ENCODE peak calls at places on chromosomes 4 and X, in four cellular contexts. L is BJ, H is bronchial epithelial cell, G is mucosa of descending colon. Z is an unnamed sample.

GRCh38 chrX:13479452-13479813 is 90.0 kb upstream of the EGFL6 start:
- DNase-seq in L (no peak), G (no peak), H (no peak), Z (no peak)

GRCh38 chr4:140705625-140706275 is 50.4 kb downstream of the TBC1D9 start:
- DNase-seq in L (no peak), G (no peak), H (no peak), Z (no peak)

GRCh38 chr4:20629180-20630115 is 70.8 kb upstream of the PACRGL start:
- DNase-seq in G (no peak), H (no peak), L (no peak), Z (no peak)

GRCh38 chr4:104210420-104210819 is 284.3 kb downstream of the CXXC4 start:
- DNase-seq in H (no peak), L (no peak), G (no peak), Z (no peak)

GRCh38 chrX:6053126-6053625 is 175.5 kb downstream of the NLGN4X start:
- DNase-seq in L (no peak), H (no peak), G (no peak), Z (no peak)

GRCh38 chrX:43559643-43560042 is 96.5 kb upstream of the MAOA start:
- DNase-seq in G (peak; percentile 39), H (peak; percentile 42), L (no peak), Z (no peak)

GRCh38 chr4:123832173-123833026 is 435.8 kb downstream of the SPRY1 start:
- DNase-seq in G (no peak), L (peak; percentile 97), H (peak; percentile 94), Z (peak; percentile 93)

GRCh38 chrX:153766871-153767673 is 3.0 kb downstream of the PLXNB3 start:
- DNase-seq in G (peak; percentile 13), L (no peak), H (no peak), Z (no peak)

DNA sequence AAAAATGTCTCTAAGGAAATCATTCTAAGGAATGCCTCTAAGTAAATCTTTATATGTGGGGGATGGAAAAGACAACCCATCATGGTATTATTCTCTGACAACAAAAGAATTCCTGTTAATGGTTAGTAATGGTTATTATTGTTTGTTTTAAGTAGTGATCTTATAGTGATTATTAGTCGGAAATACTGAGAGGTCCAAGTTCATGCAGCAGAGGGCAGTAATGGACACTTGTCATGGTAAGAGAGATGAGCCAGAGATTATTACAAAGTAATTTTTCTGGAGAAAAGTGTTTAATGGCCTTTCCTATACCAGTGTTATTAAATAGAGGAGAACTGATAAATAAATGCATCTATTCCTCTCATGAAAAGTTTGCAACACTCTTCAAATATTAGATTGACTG is 8.1 kb upstream of the DKK2 start:
- DNase-seq in L (no peak), H (peak; percentile 17), G (no peak), Z (no peak)
- TF ChIP-seq CTCF in L (peak; percentile 27), H (peak; percentile 8), G (no peak), Z (peak; percentile 16)

GRCh38 chrX:152450076-152450475 is 1.0 kb downstream of the GABRA3 start:
- DNase-seq in H (no peak), L (no peak), G (no peak), Z (no peak)

GRCh38 chrX:152445926-152446325 is 5.2 kb downstream of the GABRA3 start:
- DNase-seq in L (no peak), H (no peak), G (no peak), Z (no peak)

GRCh38 chrX:152451731-152451980 is 541 bp upstream of the GABRA3 start:
- DNase-seq in H (no peak), G (no peak), L (no peak), Z (no peak)
- H3K4me3 ChIP-seq in H (no peak overlapping the region), G (no peak overlapping the region), L (no peak overlapping the region), Z (no peak overlapping the region)

GRCh38 chr4:102500371-102501175 is 586 bp upstream of the NFKB1 start:
- DNase-seq in L (no peak), G (peak; percentile 69), H (peak; percentile 29), Z (no peak)
- TF ChIP-seq CTCF in L (no peak), G (no peak), H (no peak), Z (peak; percentile 15)

GRCh38 chrX:100804780-100805179 is 15.4 kb upstream of the CSTF2 start:
- DNase-seq in H (no peak), L (no peak), G (no peak), Z (no peak)
- H3K4me3 ChIP-seq in H (no peak overlapping the region), L (no peak overlapping the region), G (no peak overlapping the region), Z (no peak overlapping the region)

DNA sequence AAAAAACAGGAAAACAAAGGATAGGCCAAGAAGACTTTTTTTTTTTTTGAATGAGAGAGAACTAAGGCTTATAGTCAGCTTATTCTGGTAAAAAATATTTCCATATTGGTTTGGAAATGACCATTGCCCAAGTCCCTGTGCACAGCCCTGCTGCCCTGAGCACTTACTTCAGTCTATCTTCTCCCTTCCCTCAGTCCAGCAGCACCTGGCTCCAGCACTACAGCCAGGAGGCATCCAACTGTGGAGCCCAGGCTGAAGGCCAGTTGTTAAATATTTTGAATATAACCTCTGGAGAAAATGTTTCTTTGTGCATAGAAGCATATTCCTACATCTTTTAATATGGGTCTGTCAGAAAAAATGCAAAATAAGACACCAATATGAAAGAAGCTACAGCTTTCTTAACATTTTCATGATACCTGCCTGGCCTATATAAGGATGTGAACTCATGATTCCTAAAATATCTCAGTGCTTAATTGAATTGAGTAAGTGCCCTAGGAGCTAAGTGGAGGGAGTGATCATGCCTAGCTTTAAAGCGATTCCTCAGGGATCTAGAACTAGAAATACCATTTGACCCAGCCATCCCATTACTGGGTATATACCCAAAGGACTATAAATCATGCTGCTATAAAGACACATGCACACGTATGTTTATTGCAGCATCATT is 14.4 kb downstream of the LRRC66 start:
- DNase-seq in H (no peak), L (no peak), G (no peak), Z (no peak)
- TF ChIP-seq CTCF in H (no peak), L (no peak), G (no peak), Z (no peak)

DNA sequence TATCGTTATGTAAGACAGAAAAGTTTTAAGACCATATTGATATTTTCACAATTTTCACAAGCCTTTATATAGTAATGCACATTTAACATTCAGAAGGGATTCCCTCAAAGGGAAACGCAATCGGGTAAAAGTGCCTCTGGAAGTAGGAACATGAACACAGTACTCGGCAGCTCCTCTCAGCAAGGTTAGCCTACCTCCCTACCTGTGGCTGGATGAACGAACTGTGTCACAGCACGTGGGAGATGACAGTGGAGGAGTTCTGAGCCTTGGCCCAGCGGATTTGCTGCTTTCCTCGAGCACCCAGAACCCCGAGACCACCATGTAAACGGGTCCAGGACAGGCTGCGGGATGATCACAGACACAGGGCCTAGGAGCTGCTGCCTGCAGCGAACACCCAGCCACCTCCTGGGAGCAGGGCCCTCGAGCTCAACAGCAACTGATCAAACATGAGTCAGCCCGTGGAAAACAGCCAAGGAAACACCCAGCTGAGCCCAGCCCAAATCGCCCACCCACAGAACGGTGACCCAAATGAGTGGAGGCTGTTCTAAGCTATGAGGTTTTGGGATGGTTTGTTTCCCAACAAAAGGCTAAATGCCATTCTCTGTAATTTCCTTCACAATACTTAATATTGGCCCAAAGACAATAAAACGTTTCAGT is 30.4 kb downstream of the FAT1 start:
- DNase-seq in G (peak; percentile 61), H (peak; percentile 78), L (peak; percentile 22), Z (no peak)
- H3K4me3 ChIP-seq in G (no peak overlapping the region), H (no peak overlapping the region), L (no peak overlapping the region), Z (no peak overlapping the region)

GRCh38 chr4:3451956-3452355 is 10.2 kb downstream of the HGFAC start:
- DNase-seq in L (peak; percentile 26), H (peak; percentile 69), G (no peak), Z (no peak)

GRCh38 chr4:3450643-3451042 is 8.9 kb downstream of the HGFAC start:
- DNase-seq in G (no peak), L (no peak), H (no peak), Z (no peak)

GRCh38 chr4:3449574-3450534 is 8.1 kb downstream of the HGFAC start:
- DNase-seq in G (peak; percentile 7), H (no peak), L (no peak), Z (no peak)

GRCh38 chr4:3449047-3449573 is 7.3 kb downstream of the HGFAC start:
- DNase-seq in L (no peak), H (no peak), G (peak; percentile 5), Z (no peak)

DNA sequence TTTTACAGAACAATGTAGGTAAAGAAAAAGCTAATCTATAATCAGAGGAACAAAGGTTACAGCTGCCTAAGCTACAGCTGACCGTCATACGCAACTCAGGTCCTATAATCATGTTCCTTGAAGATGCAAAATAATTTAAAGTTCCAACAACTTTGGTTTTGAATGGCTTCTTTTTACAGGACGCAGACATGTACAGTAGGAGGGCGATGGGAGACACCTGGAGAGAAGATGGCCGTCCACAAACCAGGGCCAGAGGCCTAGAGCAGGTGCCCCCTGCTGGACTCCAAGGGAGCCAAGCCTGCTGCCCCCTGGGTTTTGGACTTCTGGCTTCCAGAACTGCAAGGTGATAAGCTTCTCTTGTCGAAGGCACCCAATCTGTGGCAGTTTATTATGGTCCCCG is 10.6 kb downstream of the HGFAC start:
- DNase-seq in G (peak; percentile 20), L (no peak), H (no peak), Z (no peak)
- TF ChIP-seq CTCF in G (no peak), L (peak; percentile 31), H (peak; percentile 12), Z (peak; percentile 57)

GRCh38 chr4:168634276-168634802 is 137.5 kb downstream of the PALLD start:
- DNase-seq in L (peak; percentile 89), H (peak; percentile 65), G (no peak), Z (peak; percentile 98)
- H3K4me3 ChIP-seq in L (no peak overlapping the region), H (no peak overlapping the region), G (no peak overlapping the region), Z (no peak overlapping the region)

GRCh38 chrX:16469870-16470269 is 180.1 kb upstream of the S100G start:
- DNase-seq in L (no peak), H (no peak), G (no peak), Z (no peak)
- TF ChIP-seq CTCF in L (no peak), H (no peak), G (no peak), Z (no peak)

DNA sequence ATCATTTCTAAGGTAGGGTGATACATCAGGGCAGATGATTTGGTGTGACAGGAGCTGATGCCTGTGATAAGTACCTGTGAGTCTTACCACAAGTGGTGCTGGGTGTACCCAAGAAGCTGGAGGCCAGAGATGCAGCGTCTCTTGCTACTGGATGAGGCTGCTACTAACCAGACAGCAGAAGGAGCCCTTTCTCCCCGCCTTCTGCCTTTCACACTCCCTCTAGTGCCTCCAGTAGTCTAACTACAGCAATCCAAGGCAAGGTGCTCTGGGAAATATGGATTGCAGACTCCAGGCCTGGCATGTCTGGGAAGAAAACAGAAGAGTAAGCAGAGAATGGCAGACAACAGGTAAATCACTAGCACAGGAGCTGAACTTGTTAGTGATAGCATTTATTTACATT is 470.8 kb downstream of the NKX6-1 start:
- DNase-seq in G (no peak), L (no peak), H (no peak), Z (no peak)
- H3K4me3 ChIP-seq in G (no peak overlapping the region), L (no peak overlapping the region), H (no peak overlapping the region), Z (no peak overlapping the region)